ENCODE peak calls at places on chromosomes 16 and 17, in five cellular contexts. One of them, this sample, is unnamed. For H3K9me3, the result is how much of the 10 kb centered on the place peaks cover.

GRCh38 chr17:7114875-7115614 is 423 bp upstream of the ASGR2 start:
- DNase-seq in OCI-LY7: no peak
- DNase-seq in T-helper 17 cell: no peak
- DNase-seq in MM.1S: no peak
- DNase-seq in psoas muscle: no peak
- DNase-seq in this sample: no peak

GRCh38 chr17:19386974-19387920 is at the start of gene MFAP4:
- DNase-seq in OCI-LY7: no peak
- DNase-seq in T-helper 17 cell: no peak
- DNase-seq in MM.1S: no peak
- DNase-seq in psoas muscle: peak
- DNase-seq in this sample: peak

GRCh38 chr17:60527701-60528100 is 1.7 kb upstream of the APPBP2 start:
- DNase-seq in OCI-LY7: no peak
- DNase-seq in T-helper 17 cell: no peak
- DNase-seq in MM.1S: no peak
- DNase-seq in psoas muscle: no peak
- DNase-seq in this sample: no peak

GRCh38 chr16:8464979-8465378 is 125.3 kb downstream of the TMEM114 start:
- DNase-seq in OCI-LY7: no peak
- DNase-seq in T-helper 17 cell: no peak
- DNase-seq in MM.1S: no peak
- DNase-seq in psoas muscle: no peak
- DNase-seq in this sample: no peak

GRCh38 chr16:85473909-85474640 is 139.0 kb upstream of the GSE1 start:
- DNase-seq in OCI-LY7: no peak
- DNase-seq in T-helper 17 cell: no peak
- DNase-seq in MM.1S: no peak
- DNase-seq in psoas muscle: peak
- DNase-seq in this sample: no peak

GRCh38 chr16:67326115-67326471 is 448 bp downstream of the KCTD19 start:
- DNase-seq in OCI-LY7: no peak
- DNase-seq in T-helper 17 cell: no peak
- DNase-seq in MM.1S: no peak
- DNase-seq in psoas muscle: no peak
- DNase-seq in this sample: no peak

GRCh38 chr16:70582280-70582978 is 58.8 kb downstream of the SF3B3 start:
- DNase-seq in OCI-LY7: no peak
- DNase-seq in T-helper 17 cell: no peak
- DNase-seq in MM.1S: no peak
- DNase-seq in psoas muscle: no peak
- DNase-seq in this sample: no peak

GRCh38 chr17:64259436-64259835 is 3.6 kb downstream of the TEX2 start:
- DNase-seq in OCI-LY7: no peak
- DNase-seq in T-helper 17 cell: no peak
- DNase-seq in MM.1S: no peak
- DNase-seq in psoas muscle: no peak
- DNase-seq in this sample: no peak

GRCh38 chr17:78883090-78883532 is 19.9 kb downstream of the CEP295NL start:
- DNase-seq in OCI-LY7: no peak
- DNase-seq in T-helper 17 cell: no peak
- DNase-seq in MM.1S: no peak
- DNase-seq in psoas muscle: peak
- DNase-seq in this sample: peak

GRCh38 chr16:85782476-85782875 is 16.9 kb downstream of the EMC8 start:
- DNase-seq in OCI-LY7: no peak
- DNase-seq in T-helper 17 cell: no peak
- DNase-seq in MM.1S: no peak
- DNase-seq in psoas muscle: no peak
- DNase-seq in this sample: no peak

GRCh38 chr16:64627288-64627687 is 494.6 kb downstream of the CDH11 start:
- DNase-seq in OCI-LY7: peak
- DNase-seq in T-helper 17 cell: no peak
- DNase-seq in MM.1S: no peak
- DNase-seq in psoas muscle: no peak
- DNase-seq in this sample: no peak

GRCh38 chr17:77096570-77097214 is 44.1 kb upstream of the SEC14L1 start:
- DNase-seq in OCI-LY7: peak
- DNase-seq in T-helper 17 cell: no peak
- DNase-seq in MM.1S: peak
- DNase-seq in psoas muscle: no peak
- DNase-seq in this sample: no peak

DNA sequence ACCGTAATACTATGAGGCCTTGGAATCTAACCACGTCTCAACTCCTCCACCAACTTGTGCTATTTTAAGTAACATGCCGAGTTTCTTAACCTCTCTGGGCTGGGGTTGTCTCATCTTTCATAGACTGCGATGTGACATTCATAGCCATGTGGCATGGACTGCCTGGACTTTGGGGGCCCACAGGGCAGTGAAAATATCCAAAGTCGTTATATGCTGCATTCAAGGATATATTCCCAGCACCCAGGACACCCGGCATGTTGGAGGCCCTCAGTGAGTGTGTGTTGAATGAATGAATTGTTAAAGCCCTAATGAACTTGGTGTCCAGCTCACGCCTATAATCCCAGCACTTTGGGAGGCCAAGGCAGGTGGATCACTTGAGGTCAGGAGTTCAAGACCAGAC is 203.1 kb downstream of the CBLN1 start:
- DNase-seq in OCI-LY7: no peak
- DNase-seq in T-helper 17 cell: no peak
- DNase-seq in MM.1S: no peak
- DNase-seq in psoas muscle: no peak
- DNase-seq in this sample: no peak
- H3K9me3 ChIP-seq in OCI-LY7: under half
- H3K9me3 ChIP-seq in T-helper 17 cell: under half
- H3K9me3 ChIP-seq in MM.1S: under half
- H3K9me3 ChIP-seq in psoas muscle: under half
- H3K9me3 ChIP-seq in this sample: under half

DNA sequence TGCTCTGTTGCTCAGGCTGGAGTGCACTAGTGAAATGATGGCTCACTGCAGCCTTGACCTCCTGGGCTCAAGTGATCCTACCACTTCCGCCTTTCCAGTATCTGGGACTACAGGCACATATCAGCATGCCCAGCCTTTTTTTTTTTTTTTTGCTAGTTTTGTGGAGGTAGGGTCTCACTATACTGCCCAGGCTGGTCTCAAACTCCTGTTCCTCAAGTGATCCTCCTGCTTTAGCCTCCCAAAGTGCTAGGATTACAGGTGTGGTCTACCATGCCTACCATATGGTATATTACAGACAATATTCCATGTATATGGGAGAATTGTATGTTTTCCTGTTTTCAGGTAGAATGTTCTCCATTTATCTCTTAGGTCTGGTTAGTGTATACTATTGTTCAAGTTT is 12.3 kb upstream of the ATF7IP2 start:
- DNase-seq in OCI-LY7: no peak
- DNase-seq in T-helper 17 cell: no peak
- DNase-seq in MM.1S: no peak
- DNase-seq in psoas muscle: no peak
- DNase-seq in this sample: no peak
- H3K9me3 ChIP-seq in OCI-LY7: under half
- H3K9me3 ChIP-seq in T-helper 17 cell: under half
- H3K9me3 ChIP-seq in MM.1S: under half
- H3K9me3 ChIP-seq in psoas muscle: under half
- H3K9me3 ChIP-seq in this sample: under half

GRCh38 chr17:49183801-49184200 is 26.6 kb downstream of the GNGT2 start:
- DNase-seq in OCI-LY7: no peak
- DNase-seq in T-helper 17 cell: no peak
- DNase-seq in MM.1S: no peak
- DNase-seq in psoas muscle: no peak
- DNase-seq in this sample: no peak

GRCh38 chr17:49180303-49180702 is 30.1 kb downstream of the GNGT2 start:
- DNase-seq in OCI-LY7: peak
- DNase-seq in T-helper 17 cell: peak
- DNase-seq in MM.1S: peak
- DNase-seq in psoas muscle: peak
- DNase-seq in this sample: peak

GRCh38 chr17:49183341-49183740 is 27.0 kb downstream of the GNGT2 start:
- DNase-seq in OCI-LY7: no peak
- DNase-seq in T-helper 17 cell: no peak
- DNase-seq in MM.1S: no peak
- DNase-seq in psoas muscle: no peak
- DNase-seq in this sample: no peak

DNA sequence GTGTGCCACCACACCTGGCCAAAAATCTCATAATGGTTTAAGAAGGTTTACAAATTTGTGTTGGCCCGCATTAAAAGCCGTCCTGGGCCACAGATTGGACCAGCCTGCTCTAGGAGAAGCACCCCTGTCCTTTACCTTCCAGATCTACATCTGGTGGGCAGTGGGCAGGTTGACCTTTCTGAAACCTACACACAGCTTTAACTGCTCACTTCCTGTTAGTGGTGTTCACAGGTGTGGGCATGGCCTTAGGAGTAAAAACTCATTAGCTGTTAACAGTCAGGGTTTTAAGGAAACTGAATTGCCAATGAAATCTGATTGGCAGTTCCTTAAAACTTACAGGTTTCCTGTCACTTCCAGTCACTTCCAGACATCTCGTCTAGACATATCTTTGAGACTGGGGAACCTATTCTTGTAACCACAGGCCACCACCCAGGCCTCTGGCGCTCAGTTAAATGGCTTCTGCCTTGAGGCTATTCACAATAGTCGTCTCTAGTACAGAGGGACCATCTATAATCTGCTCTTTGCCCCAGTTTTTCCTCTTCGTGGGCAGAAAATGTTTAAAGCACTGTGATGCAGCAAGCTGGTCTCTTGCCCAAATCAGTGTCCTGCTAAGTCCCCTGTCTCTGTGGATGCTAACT is 29.3 kb downstream of the GNGT2 start:
- DNase-seq in OCI-LY7: peak
- DNase-seq in T-helper 17 cell: no peak
- DNase-seq in MM.1S: peak
- DNase-seq in psoas muscle: no peak
- DNase-seq in this sample: no peak
- H3K9me3 ChIP-seq in OCI-LY7: under half
- H3K9me3 ChIP-seq in T-helper 17 cell: under half
- H3K9me3 ChIP-seq in MM.1S: under half
- H3K9me3 ChIP-seq in psoas muscle: under half
- H3K9me3 ChIP-seq in this sample: under half

DNA sequence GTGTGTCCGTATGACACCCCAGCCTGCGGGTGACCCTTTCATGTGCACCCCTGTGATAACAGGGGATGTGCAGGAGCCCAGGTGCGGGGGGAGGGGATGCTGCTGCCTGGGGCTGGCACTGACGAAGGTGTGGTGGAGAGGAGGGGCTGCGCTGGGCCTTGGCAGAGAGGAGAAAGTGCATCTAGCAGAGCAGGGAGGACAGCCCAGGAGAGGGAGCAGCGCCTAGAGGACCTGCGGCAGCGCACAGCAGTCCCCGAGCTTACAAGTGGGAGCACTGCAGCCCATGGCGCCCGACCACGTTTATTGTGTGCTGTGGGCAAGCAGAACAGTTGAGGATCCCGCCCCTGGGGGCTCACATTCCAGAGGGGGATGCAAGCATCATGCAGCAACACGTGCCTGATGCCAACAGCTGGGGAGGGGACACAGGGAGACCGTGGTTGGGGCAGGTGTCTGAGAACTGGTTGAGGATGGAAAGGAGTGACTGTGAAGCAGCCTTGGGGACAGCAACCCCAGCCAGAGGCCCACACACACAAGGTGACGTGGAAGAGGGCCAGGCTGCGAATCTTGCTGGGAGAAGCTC is 10.9 kb upstream of the SLC7A5 start:
- DNase-seq in OCI-LY7: no peak
- DNase-seq in T-helper 17 cell: no peak
- DNase-seq in MM.1S: no peak
- DNase-seq in psoas muscle: no peak
- DNase-seq in this sample: no peak
- H3K9me3 ChIP-seq in OCI-LY7: under half
- H3K9me3 ChIP-seq in T-helper 17 cell: under half
- H3K9me3 ChIP-seq in MM.1S: under half
- H3K9me3 ChIP-seq in psoas muscle: under half
- H3K9me3 ChIP-seq in this sample: under half

DNA sequence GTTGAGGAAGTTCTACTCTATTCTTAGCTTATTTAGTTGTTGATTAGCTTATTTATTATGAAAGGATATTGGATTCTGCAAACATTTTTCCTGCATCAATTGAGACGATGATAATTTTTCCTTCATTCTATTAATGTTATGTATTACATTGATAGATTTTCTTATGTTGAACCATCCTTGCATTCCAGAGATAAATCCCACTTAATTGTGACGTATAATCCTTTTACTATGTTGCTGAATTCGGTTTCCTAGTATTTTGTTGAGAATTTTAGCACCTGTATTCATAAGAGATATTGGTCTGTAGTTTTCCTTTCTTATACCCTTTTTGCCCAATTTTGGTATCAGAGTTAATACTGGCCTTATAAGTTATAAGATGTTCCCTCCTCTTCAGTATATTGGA is 47.6 kb upstream of the BRD7 start:
- DNase-seq in OCI-LY7: no peak
- DNase-seq in T-helper 17 cell: no peak
- DNase-seq in MM.1S: no peak
- DNase-seq in psoas muscle: no peak
- DNase-seq in this sample: no peak
- H3K9me3 ChIP-seq in OCI-LY7: under half
- H3K9me3 ChIP-seq in T-helper 17 cell: under half
- H3K9me3 ChIP-seq in MM.1S: under half
- H3K9me3 ChIP-seq in psoas muscle: under half
- H3K9me3 ChIP-seq in this sample: half or more

DNA sequence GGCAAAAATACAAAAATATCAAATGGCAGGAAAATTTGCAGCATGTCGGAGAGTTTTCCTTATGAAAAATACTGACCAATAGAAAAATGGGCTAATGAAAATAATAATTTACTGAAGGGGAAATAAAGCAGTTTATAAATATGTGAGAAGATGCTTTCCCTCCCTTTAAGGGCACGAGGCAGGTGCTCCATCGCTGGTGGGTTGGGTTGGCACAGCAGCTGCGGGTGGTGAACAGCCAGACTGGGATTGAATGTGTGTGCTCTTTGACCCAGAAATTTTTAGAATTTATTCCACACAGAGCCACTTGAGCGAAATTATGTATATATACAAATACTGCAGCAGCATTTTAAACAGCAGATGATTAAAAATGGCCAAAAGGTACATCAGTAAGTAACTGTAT is 109.1 kb upstream of the ZNF750 start:
- DNase-seq in OCI-LY7: no peak
- DNase-seq in T-helper 17 cell: no peak
- DNase-seq in MM.1S: no peak
- DNase-seq in psoas muscle: no peak
- DNase-seq in this sample: no peak
- H3K9me3 ChIP-seq in OCI-LY7: under half
- H3K9me3 ChIP-seq in T-helper 17 cell: under half
- H3K9me3 ChIP-seq in MM.1S: under half
- H3K9me3 ChIP-seq in psoas muscle: under half
- H3K9me3 ChIP-seq in this sample: half or more

GRCh38 chr16:3388325-3388724 is 12.5 kb downstream of the ZSCAN32 start:
- DNase-seq in OCI-LY7: no peak
- DNase-seq in T-helper 17 cell: no peak
- DNase-seq in MM.1S: no peak
- DNase-seq in psoas muscle: no peak
- DNase-seq in this sample: no peak
- H3K9me3 ChIP-seq in OCI-LY7: under half
- H3K9me3 ChIP-seq in T-helper 17 cell: under half
- H3K9me3 ChIP-seq in MM.1S: under half
- H3K9me3 ChIP-seq in psoas muscle: half or more
- H3K9me3 ChIP-seq in this sample: half or more

GRCh38 chr16:868386-868755 is 67.8 kb upstream of the GNG13 start:
- DNase-seq in OCI-LY7: no peak
- DNase-seq in T-helper 17 cell: no peak
- DNase-seq in MM.1S: no peak
- DNase-seq in psoas muscle: peak
- DNase-seq in this sample: no peak
- H3K9me3 ChIP-seq in OCI-LY7: under half
- H3K9me3 ChIP-seq in T-helper 17 cell: under half
- H3K9me3 ChIP-seq in MM.1S: under half
- H3K9me3 ChIP-seq in psoas muscle: under half
- H3K9me3 ChIP-seq in this sample: under half